ENCODE peak calls at places on chromosomes 1 and 21, in eight cellular contexts. W is upper lobe of right lung, Q is GM06990, T is iPS DF 6.9, I is lung, O is colonic mucosa, C is stomach, E is pancreas. H is an unnamed sample. For H3K27me3 and H3K36me3, the result is how much of the 10 kb centered on the place peaks cover.

GRCh38 chr1:61925591-61926298 is 183.5 kb downstream of the PATJ start:
- DNase-seq in W (no peak), Q (no peak), T (no peak), I (no peak), O (no peak), C (no peak), E (no peak), H (no peak)

GRCh38 chr1:3657578-3658230 is 5.4 kb downstream of the TP73 start:
- DNase-seq in W (peak), Q (no peak), T (no peak), I (no peak), O (no peak), C (no peak), E (no peak), H (peak)

GRCh38 chr1:152380932-152381331 is 21.1 kb upstream of the FLG2 start:
- DNase-seq in W (no peak), Q (no peak), T (no peak), I (no peak), O (no peak), C (no peak), E (no peak), H (no peak)

GRCh38 chr21:34612557-34612956 is 2.4 kb downstream of the RCAN1 start:
- DNase-seq in W (no peak), Q (no peak), T (no peak), I (no peak), O (no peak), C (no peak), E (no peak), H (no peak)

GRCh38 chr1:9129391-9130041 is 614 bp upstream of the GPR157 start:
- DNase-seq in W (peak), Q (peak), T (peak), I (peak), O (peak), C (peak), E (peak), H (peak)

GRCh38 chr1:76269175-76269574 is 194.6 kb downstream of the ST6GALNAC3 start:
- DNase-seq in W (no peak), Q (no peak), T (no peak), I (no peak), O (no peak), C (no peak), E (no peak), H (no peak)

GRCh38 chr1:150906329-150906728 is 19.4 kb downstream of the CTXND2 start:
- DNase-seq in W (no peak), Q (no peak), T (no peak), I (no peak), O (no peak), C (no peak), E (no peak), H (no peak)

GRCh38 chr21:37435120-37435519 is 68.5 kb downstream of the DYRK1A start:
- DNase-seq in W (no peak), Q (no peak), T (peak), I (no peak), O (no peak), C (no peak), E (no peak), H (peak)

GRCh38 chr1:169108897-169109560 is 2.5 kb downstream of the ATP1B1 start:
- DNase-seq in W (peak), Q (no peak), T (no peak), I (no peak), O (peak), C (peak), E (peak), H (peak)

GRCh38 chr1:93960641-93961147 is 51.5 kb upstream of the GCLM start:
- DNase-seq in W (no peak), Q (no peak), T (no peak), I (no peak), O (peak), C (no peak), E (no peak), H (no peak)

GRCh38 chr1:150971583-150972416 is 2.8 kb downstream of the CERS2 start:
- DNase-seq in W (no peak), Q (no peak), T (no peak), I (peak), O (no peak), C (no peak), E (peak), H (peak)

GRCh38 chr1:100972185-100972584 is 53.4 kb downstream of the DPH5 start:
- DNase-seq in W (no peak), Q (no peak), T (no peak), I (no peak), O (no peak), C (no peak), E (no peak), H (no peak)

GRCh38 chr1:39540504-39541031 is 36.0 kb downstream of the PABPC4 start:
- DNase-seq in W (peak), Q (no peak), T (no peak), I (peak), O (no peak), C (peak), E (no peak), H (no peak)

GRCh38 chr1:239771550-239771949 is 320.1 kb upstream of the FMN2 start:
- DNase-seq in W (no peak), Q (no peak), T (no peak), I (no peak), O (no peak), C (no peak), E (no peak), H (no peak)

GRCh38 chr1:7491818-7492173 is 279.3 kb upstream of the VAMP3 start:
- DNase-seq in W (no peak), Q (no peak), T (no peak), I (no peak), O (peak), C (peak), E (no peak), H (no peak)

GRCh38 chr1:234597894-234598293 is 12.1 kb downstream of the IRF2BP2 start:
- DNase-seq in W (no peak), Q (no peak), T (no peak), I (no peak), O (peak), C (peak), E (peak), H (peak)

GRCh38 chr1:20166047-20166446 is 19.8 kb upstream of the UBXN10 start:
- DNase-seq in W (no peak), Q (no peak), T (no peak), I (no peak), O (no peak), C (no peak), E (no peak), H (no peak)

GRCh38 chr1:87953732-87954344 is 625.2 kb downstream of the LMO4 start:
- DNase-seq in W (no peak), Q (peak), T (peak), I (peak), O (peak), C (peak), E (peak), H (no peak)

GRCh38 chr1:244834596-244835275 is 722 bp upstream of the COX20 start:
- DNase-seq in W (peak), Q (peak), T (no peak), I (peak), O (peak), C (peak), E (peak), H (peak)

DNA sequence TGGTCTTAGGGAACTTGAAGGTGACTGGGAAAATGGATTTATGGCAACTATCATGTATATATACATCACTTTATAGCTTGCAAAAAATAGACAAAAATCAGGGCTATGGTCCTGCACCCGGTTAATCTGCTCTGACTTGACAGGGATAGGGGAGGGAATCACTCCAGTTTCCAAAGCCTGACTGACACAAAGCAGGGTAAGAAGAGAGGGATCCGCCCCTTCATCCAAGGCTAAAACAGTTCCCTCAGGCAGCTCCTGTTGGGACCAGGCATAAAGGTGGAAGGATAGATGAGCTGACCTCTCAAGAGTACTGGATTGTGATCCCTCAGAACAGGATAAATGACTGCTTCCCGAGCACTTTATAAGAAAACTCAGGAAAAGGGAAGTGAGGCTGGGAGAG is 1.4 kb downstream of the PBXIP1 start:
- DNase-seq in W (no peak), Q (no peak), T (no peak), I (no peak), O (no peak), C (no peak), E (no peak), H (no peak)
- H3K4me3 ChIP-seq in W (peak), Q (peak), T (no peak), I (no peak), O (peak), C (peak), E (no peak), H (no peak)

GRCh38 chr1:181643631-181644030 is 160.3 kb downstream of the CACNA1E start:
- DNase-seq in W (no peak), Q (no peak), T (no peak), I (no peak), O (no peak), C (no peak), E (no peak), H (no peak)

GRCh38 chr1:181647314-181648035 is 164.2 kb downstream of the CACNA1E start:
- DNase-seq in W (no peak), Q (no peak), T (no peak), I (no peak), O (peak), C (peak), E (no peak), H (no peak)

GRCh38 chr1:181645171-181645570 is 161.9 kb downstream of the CACNA1E start:
- DNase-seq in W (no peak), Q (no peak), T (no peak), I (no peak), O (no peak), C (no peak), E (no peak), H (no peak)

GRCh38 chr1:181651276-181651675 is 168.0 kb downstream of the CACNA1E start:
- DNase-seq in W (no peak), Q (no peak), T (no peak), I (no peak), O (no peak), C (no peak), E (no peak), H (no peak)

GRCh38 chr1:181646723-181647122 is 163.4 kb downstream of the CACNA1E start:
- DNase-seq in W (no peak), Q (no peak), T (no peak), I (no peak), O (no peak), C (no peak), E (no peak), H (no peak)
- H3K27me3 ChIP-seq in W (under half), Q (under half), T (under half), I (under half), O (under half), C (under half), E (under half), H (under half)

DNA sequence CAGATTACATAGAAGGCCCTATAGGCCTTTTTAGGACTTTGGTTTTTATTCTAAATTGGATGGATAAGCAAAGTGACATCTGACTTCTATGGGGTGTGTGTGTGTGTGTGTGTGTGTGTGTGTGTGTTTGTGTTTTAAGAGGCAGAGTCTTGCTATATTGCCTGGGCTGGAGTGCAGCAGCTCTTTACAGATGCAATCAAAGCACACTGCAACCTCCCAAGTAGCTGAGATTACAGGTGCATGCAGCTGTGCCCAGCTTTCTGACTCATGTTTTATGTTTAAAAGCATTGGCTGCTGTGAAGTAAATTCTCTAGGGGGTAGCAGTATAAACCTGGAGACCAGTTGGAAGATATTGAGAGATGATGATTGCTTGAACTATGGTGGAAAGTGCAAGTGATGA is 12.4 kb upstream of the EVI5 start:
- DNase-seq in W (no peak), Q (no peak), T (no peak), I (no peak), O (no peak), C (no peak), E (no peak), H (no peak)
- H3K36me3 ChIP-seq in W (under half), Q (under half), T (under half), I (under half), O (under half), C (under half), E (under half), H (under half)

GRCh38 chr1:223323491-223324484 is 40.2 kb downstream of the SUSD4 start:
- DNase-seq in W (no peak), Q (no peak), T (no peak), I (no peak), O (no peak), C (no peak), E (no peak), H (no peak)
- H3K4me3 ChIP-seq in W (no peak), Q (no peak), T (no peak), I (no peak), O (no peak), C (no peak), E (no peak), H (no peak)

DNA sequence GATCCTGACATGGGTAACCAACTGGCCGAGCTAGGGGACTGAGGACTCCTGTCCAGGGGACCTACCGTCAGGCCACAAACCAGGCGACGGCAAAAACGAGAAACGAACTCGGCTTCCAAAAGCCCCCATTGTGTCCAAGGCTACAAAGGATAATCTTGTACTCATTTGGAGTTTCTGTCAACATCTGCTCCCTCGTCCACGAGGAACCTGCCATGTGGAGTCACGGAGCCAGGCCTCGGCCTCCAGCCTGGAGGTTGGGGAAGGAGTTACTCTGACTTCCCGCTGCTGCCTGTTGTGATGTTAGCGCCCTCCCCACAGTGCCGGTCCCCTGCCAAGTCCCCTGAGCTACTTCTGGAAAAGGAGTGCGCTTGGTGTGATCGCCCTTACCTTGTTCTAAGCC is 7.3 kb downstream of the KRTAP10-1 start:
- DNase-seq in W (peak), Q (no peak), T (no peak), I (no peak), O (no peak), C (no peak), E (peak), H (peak)
- H3K27me3 ChIP-seq in W (under half), Q (under half), T (under half), I (under half), O (under half), C (under half), E (under half), H (under half)

GRCh38 chr1:208204779-208205178 is 39.4 kb downstream of the PLXNA2 start:
- DNase-seq in W (no peak), Q (no peak), T (no peak), I (no peak), O (no peak), C (no peak), E (no peak), H (no peak)

GRCh38 chr1:208202333-208202987 is 41.7 kb downstream of the PLXNA2 start:
- DNase-seq in W (no peak), Q (no peak), T (no peak), I (no peak), O (peak), C (no peak), E (no peak), H (peak)

GRCh38 chr1:208203848-208204609 is 40.2 kb downstream of the PLXNA2 start:
- DNase-seq in W (no peak), Q (no peak), T (no peak), I (no peak), O (no peak), C (no peak), E (no peak), H (no peak)

GRCh38 chr1:208201241-208201640 is 42.9 kb downstream of the PLXNA2 start:
- DNase-seq in W (no peak), Q (no peak), T (no peak), I (peak), O (peak), C (peak), E (peak), H (no peak)

GRCh38 chr1:208203127-208203847 is 40.9 kb downstream of the PLXNA2 start:
- DNase-seq in W (peak), Q (no peak), T (no peak), I (peak), O (peak), C (peak), E (peak), H (no peak)
- H3K36me3 ChIP-seq in W (under half), Q (under half), T (under half), I (under half), O (under half), C (under half), E (under half), H (under half)